ENCODE peak calls at places on chromosomes 13 and 19, in eight cellular contexts. One of them, this sample, is unnamed.

GRCh38 chr13:67390462-67391093 is 160.4 kb upstream of the PCDH9 start:
- DNase-seq in colonic mucosa: no peak
- DNase-seq in endodermal cell: no peak
- DNase-seq in neural progenitor cell: no peak
- DNase-seq in psoas muscle: no peak
- DNase-seq in transverse colon: no peak
- DNase-seq in AG04450: no peak
- DNase-seq in dorsolateral prefrontal cortex: no peak
- DNase-seq in this sample: no peak

GRCh38 chr13:113216165-113217056 is 7.0 kb downstream of the CUL4A start:
- DNase-seq in neural progenitor cell: peak; percentile 61
- DNase-seq in psoas muscle: peak; percentile 81
- DNase-seq in AG04450: no peak
- DNase-seq in dorsolateral prefrontal cortex: no peak
- DNase-seq in colonic mucosa: peak; percentile 40
- DNase-seq in endodermal cell: peak; percentile 74
- DNase-seq in transverse colon: peak; percentile 26
- DNase-seq in this sample: no peak

GRCh38 chr19:12913871-12914690 is 5.0 kb downstream of the SYCE2 start:
- DNase-seq in transverse colon: peak; percentile 45
- DNase-seq in endodermal cell: peak; percentile 64
- DNase-seq in neural progenitor cell: peak; percentile 23
- DNase-seq in psoas muscle: no peak
- DNase-seq in colonic mucosa: no peak
- DNase-seq in dorsolateral prefrontal cortex: no peak
- DNase-seq in AG04450: no peak
- DNase-seq in this sample: no peak

GRCh38 chr13:99812611-99813010 is 159.0 kb downstream of the ZIC5 start:
- DNase-seq in colonic mucosa: no peak
- DNase-seq in AG04450: no peak
- DNase-seq in dorsolateral prefrontal cortex: no peak
- DNase-seq in neural progenitor cell: no peak
- DNase-seq in endodermal cell: no peak
- DNase-seq in psoas muscle: no peak
- DNase-seq in transverse colon: no peak
- DNase-seq in this sample: no peak

GRCh38 chr19:2273356-2274184 is 8.4 kb downstream of the PEAK3 start:
- DNase-seq in dorsolateral prefrontal cortex: peak; percentile 82
- DNase-seq in neural progenitor cell: peak; percentile 95
- DNase-seq in colonic mucosa: peak; percentile 82
- DNase-seq in psoas muscle: peak; percentile 91
- DNase-seq in endodermal cell: peak; percentile 97
- DNase-seq in AG04450: no peak
- DNase-seq in transverse colon: peak; percentile 85
- DNase-seq in this sample: peak; percentile 89

GRCh38 chr13:113635048-113635420 is 23.0 kb downstream of the ATP4B start:
- DNase-seq in colonic mucosa: no peak
- DNase-seq in neural progenitor cell: no peak
- DNase-seq in AG04450: no peak
- DNase-seq in dorsolateral prefrontal cortex: no peak
- DNase-seq in endodermal cell: no peak
- DNase-seq in psoas muscle: peak; percentile 38
- DNase-seq in transverse colon: no peak
- DNase-seq in this sample: no peak

GRCh38 chr13:31706105-31706504 is 33.2 kb upstream of the RXFP2 start:
- DNase-seq in neural progenitor cell: no peak
- DNase-seq in psoas muscle: no peak
- DNase-seq in dorsolateral prefrontal cortex: no peak
- DNase-seq in AG04450: no peak
- DNase-seq in endodermal cell: no peak
- DNase-seq in colonic mucosa: no peak
- DNase-seq in transverse colon: no peak
- DNase-seq in this sample: no peak

GRCh38 chr13:75402787-75403186 is 79.2 kb downstream of the TBC1D4 start:
- DNase-seq in colonic mucosa: no peak
- DNase-seq in AG04450: no peak
- DNase-seq in dorsolateral prefrontal cortex: no peak
- DNase-seq in transverse colon: no peak
- DNase-seq in neural progenitor cell: peak; percentile 3
- DNase-seq in endodermal cell: no peak
- DNase-seq in psoas muscle: peak; percentile 61
- DNase-seq in this sample: no peak

GRCh38 chr19:53157601-53158000 is 1.3 kb downstream of the ZNF347 start:
- DNase-seq in endodermal cell: peak; percentile 72
- DNase-seq in colonic mucosa: no peak
- DNase-seq in transverse colon: no peak
- DNase-seq in neural progenitor cell: peak; percentile 61
- DNase-seq in dorsolateral prefrontal cortex: peak; percentile 44
- DNase-seq in psoas muscle: no peak
- DNase-seq in AG04450: no peak
- DNase-seq in this sample: peak; percentile 61

GRCh38 chr19:22426901-22427300 is 4.8 kb upstream of the ZNF98 start:
- DNase-seq in colonic mucosa: no peak
- DNase-seq in neural progenitor cell: no peak
- DNase-seq in dorsolateral prefrontal cortex: no peak
- DNase-seq in transverse colon: no peak
- DNase-seq in AG04450: no peak
- DNase-seq in endodermal cell: no peak
- DNase-seq in psoas muscle: no peak
- DNase-seq in this sample: no peak

GRCh38 chr19:22421797-22422196 is 349 bp downstream of the ZNF98 start:
- DNase-seq in neural progenitor cell: no peak
- DNase-seq in psoas muscle: no peak
- DNase-seq in colonic mucosa: no peak
- DNase-seq in dorsolateral prefrontal cortex: no peak
- DNase-seq in AG04450: no peak
- DNase-seq in endodermal cell: no peak
- DNase-seq in transverse colon: no peak
- DNase-seq in this sample: no peak

GRCh38 chr19:22428299-22428913 is 6.3 kb upstream of the ZNF98 start:
- DNase-seq in endodermal cell: no peak
- DNase-seq in dorsolateral prefrontal cortex: no peak
- DNase-seq in transverse colon: no peak
- DNase-seq in neural progenitor cell: no peak
- DNase-seq in psoas muscle: no peak
- DNase-seq in colonic mucosa: no peak
- DNase-seq in AG04450: no peak
- DNase-seq in this sample: no peak

GRCh38 chr19:22422220-22422619 is at the start of gene ZNF98:
- DNase-seq in psoas muscle: peak; percentile 62
- DNase-seq in AG04450: no peak
- DNase-seq in dorsolateral prefrontal cortex: peak; percentile 60
- DNase-seq in colonic mucosa: no peak
- DNase-seq in transverse colon: peak; percentile 7
- DNase-seq in neural progenitor cell: no peak
- DNase-seq in endodermal cell: no peak
- DNase-seq in this sample: no peak

DNA sequence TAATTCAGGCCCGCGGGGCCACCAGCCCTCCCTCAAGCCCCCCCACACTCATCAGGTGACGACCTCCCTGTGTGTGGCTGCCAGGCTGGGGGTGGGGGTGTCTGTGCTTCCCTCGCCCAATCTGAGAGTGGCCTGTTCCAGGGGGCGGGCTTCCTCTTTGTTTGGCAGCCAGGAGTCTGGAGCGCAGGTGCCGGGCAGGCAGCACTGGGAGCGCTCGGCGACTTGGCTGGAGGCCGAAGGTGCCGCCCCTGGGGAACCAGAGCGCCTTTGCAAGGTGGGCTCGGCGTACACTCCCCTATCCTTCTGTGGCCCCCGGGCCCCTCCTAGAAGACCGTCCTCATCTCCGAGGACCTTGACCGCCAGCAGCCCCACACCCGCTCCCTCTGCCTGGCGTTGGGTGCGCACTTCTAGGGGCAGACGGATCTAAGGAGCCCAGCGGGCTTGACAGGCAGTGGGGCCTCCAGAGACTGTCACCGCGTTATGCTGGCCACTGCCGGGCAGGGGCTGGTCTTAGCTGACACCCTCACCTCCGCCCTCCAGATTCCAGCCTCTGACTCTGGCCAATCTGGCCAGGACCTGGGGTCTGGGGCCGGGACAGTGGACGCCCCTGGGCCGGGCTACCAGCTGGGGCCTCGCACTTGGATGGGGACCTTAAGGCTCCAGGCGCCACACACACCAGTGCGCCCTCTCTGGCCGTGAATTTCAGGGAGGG is 5.6 kb upstream of the ZNF98 start:
- DNase-seq in endodermal cell: no peak
- DNase-seq in psoas muscle: no peak
- DNase-seq in transverse colon: no peak
- DNase-seq in colonic mucosa: no peak
- DNase-seq in neural progenitor cell: no peak
- DNase-seq in dorsolateral prefrontal cortex: no peak
- DNase-seq in AG04450: no peak
- DNase-seq in this sample: no peak
- H3K4me3 ChIP-seq in endodermal cell: no peak overlapping the region
- H3K4me3 ChIP-seq in psoas muscle: no peak overlapping the region
- H3K4me3 ChIP-seq in transverse colon: no peak overlapping the region
- H3K4me3 ChIP-seq in colonic mucosa: no peak overlapping the region
- H3K4me3 ChIP-seq in neural progenitor cell: no peak overlapping the region
- H3K4me3 ChIP-seq in dorsolateral prefrontal cortex: peak overlapping the region; percentile 0
- H3K4me3 ChIP-seq in AG04450: no peak overlapping the region
- H3K4me3 ChIP-seq in this sample: no peak overlapping the region

GRCh38 chr19:58408152-58409009 is at the start of gene ZNF584:
- DNase-seq in psoas muscle: peak; percentile 97
- DNase-seq in colonic mucosa: peak; percentile 97
- DNase-seq in transverse colon: peak; percentile 95
- DNase-seq in AG04450: peak; percentile 86
- DNase-seq in neural progenitor cell: peak; percentile 99
- DNase-seq in dorsolateral prefrontal cortex: peak; percentile 99
- DNase-seq in endodermal cell: peak; percentile 98
- DNase-seq in this sample: peak; percentile 96

GRCh38 chr19:58406818-58407657 is 1.4 kb upstream of the ZNF584 start:
- DNase-seq in colonic mucosa: no peak
- DNase-seq in neural progenitor cell: peak; percentile 45
- DNase-seq in transverse colon: no peak
- DNase-seq in endodermal cell: peak; percentile 70
- DNase-seq in AG04450: no peak
- DNase-seq in dorsolateral prefrontal cortex: no peak
- DNase-seq in psoas muscle: no peak
- DNase-seq in this sample: no peak

GRCh38 chr19:58407658-58408151 is 744 bp upstream of the ZNF584 start:
- DNase-seq in transverse colon: no peak
- DNase-seq in AG04450: no peak
- DNase-seq in endodermal cell: peak; percentile 69
- DNase-seq in neural progenitor cell: peak; percentile 40
- DNase-seq in psoas muscle: no peak
- DNase-seq in colonic mucosa: no peak
- DNase-seq in dorsolateral prefrontal cortex: no peak
- DNase-seq in this sample: no peak

DNA sequence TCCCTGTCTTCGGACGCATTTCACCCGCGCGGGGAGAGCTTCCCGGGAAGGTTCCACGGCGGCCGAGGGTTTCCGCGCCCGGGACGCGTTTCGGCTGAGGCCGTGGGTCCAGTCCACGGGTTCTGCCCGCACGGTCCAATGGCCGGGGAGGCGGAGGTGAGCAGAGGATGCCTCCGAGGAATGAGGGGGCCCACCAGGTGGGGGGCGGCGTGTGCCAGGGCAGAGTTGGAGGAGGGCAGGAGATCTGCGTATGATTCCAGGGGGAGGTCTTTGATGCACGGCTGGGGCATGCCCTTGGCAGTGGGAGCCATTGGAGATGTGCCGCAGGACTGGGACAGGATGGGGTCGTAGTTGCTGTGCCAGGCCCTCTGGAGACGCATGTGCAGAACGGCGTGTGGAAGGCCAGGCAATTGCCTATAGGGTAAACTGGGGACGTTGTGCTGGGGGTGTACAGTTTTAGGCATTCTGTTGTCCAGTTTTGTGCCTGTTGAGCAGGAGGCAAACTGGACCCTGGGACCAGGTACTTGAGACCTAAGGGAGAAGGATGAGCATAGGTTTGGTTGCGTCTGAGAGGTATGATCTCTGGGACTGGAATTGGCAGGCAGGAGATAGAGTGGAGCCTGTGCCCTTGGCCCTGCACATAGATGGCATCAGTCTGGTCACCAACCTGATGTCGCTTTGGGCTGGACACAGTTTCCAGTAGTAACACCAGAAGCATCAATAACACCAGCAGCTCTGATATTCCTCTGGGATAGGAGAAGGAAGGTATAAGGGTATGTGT is 751 bp downstream of the ZNF584 start:
- DNase-seq in colonic mucosa: no peak
- DNase-seq in endodermal cell: peak; percentile 65
- DNase-seq in psoas muscle: no peak
- DNase-seq in AG04450: no peak
- DNase-seq in neural progenitor cell: peak; percentile 37
- DNase-seq in transverse colon: no peak
- DNase-seq in dorsolateral prefrontal cortex: peak; percentile 54
- DNase-seq in this sample: peak; percentile 42
- TF ChIP-seq CTCF in colonic mucosa: no peak
- TF ChIP-seq CTCF in endodermal cell: no peak
- TF ChIP-seq CTCF in psoas muscle: no peak
- TF ChIP-seq CTCF in AG04450: no peak
- TF ChIP-seq CTCF in neural progenitor cell: no peak
- TF ChIP-seq CTCF in transverse colon: no peak
- TF ChIP-seq CTCF in dorsolateral prefrontal cortex: no peak
- TF ChIP-seq CTCF in this sample: no peak

GRCh38 chr19:18428173-18428836 is 9.1 kb downstream of the SSBP4 start:
- DNase-seq in colonic mucosa: no peak
- DNase-seq in neural progenitor cell: no peak
- DNase-seq in endodermal cell: no peak
- DNase-seq in psoas muscle: peak; percentile 50
- DNase-seq in transverse colon: no peak
- DNase-seq in dorsolateral prefrontal cortex: peak; percentile 37
- DNase-seq in AG04450: no peak
- DNase-seq in this sample: peak; percentile 54
- H3K27ac ChIP-seq in colonic mucosa: no peak overlapping the region
- H3K27ac ChIP-seq in neural progenitor cell: no peak overlapping the region
- H3K27ac ChIP-seq in endodermal cell: peak overlapping the region; percentile 94
- H3K27ac ChIP-seq in psoas muscle: no peak overlapping the region
- H3K27ac ChIP-seq in transverse colon: peak overlapping the region; percentile 82
- H3K27ac ChIP-seq in dorsolateral prefrontal cortex: peak overlapping the region; percentile 78
- H3K27ac ChIP-seq in AG04450: no peak overlapping the region
- H3K27ac ChIP-seq in this sample: peak overlapping the region; percentile 84

DNA sequence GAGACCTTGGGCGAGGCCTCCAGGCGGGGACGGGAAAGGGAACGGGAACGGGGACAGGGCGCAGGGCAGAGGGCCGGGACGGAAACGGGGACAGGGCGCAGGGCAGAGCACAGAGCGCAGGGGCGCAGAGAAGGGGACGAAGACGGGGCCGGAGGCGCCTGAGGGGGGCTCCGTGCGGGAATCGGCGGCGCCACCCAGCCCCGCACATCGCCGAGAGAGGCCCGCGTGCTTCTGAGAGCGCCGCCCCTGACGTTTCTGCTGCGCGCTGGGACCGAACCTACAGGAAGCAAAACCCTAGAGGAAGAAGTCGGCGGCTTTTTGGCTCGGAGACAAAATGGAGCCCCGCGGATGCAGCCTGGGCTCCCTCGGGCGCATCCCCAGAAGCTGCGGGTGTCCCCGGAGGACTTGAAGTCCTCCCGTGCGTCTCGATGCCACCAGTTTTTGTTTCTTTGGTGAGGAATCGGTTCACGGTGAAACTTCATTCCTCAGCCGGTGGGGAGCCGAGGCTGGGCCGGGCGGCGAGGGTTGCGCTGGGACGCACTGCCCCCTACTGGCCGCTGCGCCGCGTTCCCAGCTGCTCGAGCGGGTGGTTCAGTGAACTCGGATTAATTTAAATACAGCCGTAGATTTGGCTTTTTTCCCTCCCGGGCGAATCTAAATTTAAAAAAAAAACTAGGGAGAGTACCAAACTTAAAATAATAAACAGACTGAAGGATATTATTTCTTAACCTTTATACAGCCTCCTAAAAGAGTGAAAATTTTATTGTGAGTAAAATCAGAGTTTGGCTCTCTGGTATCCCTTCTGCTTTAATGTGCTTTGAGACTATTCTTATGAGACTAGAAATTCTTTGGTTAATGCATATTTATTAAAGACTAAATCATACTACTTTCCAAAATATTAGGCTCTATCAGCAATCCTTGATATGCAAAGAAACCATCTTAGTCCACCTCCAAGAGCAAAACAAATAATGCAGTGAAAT is 350.0 kb upstream of the ARGLU1 start:
- DNase-seq in endodermal cell: peak; percentile 94
- DNase-seq in colonic mucosa: peak; percentile 78
- DNase-seq in transverse colon: peak; percentile 78
- DNase-seq in psoas muscle: peak; percentile 78
- DNase-seq in neural progenitor cell: peak; percentile 91
- DNase-seq in AG04450: peak; percentile 27
- DNase-seq in dorsolateral prefrontal cortex: peak; percentile 89
- DNase-seq in this sample: peak; percentile 82
- H3K4me3 ChIP-seq in endodermal cell: peak overlapping the region; percentile 76
- H3K4me3 ChIP-seq in colonic mucosa: peak overlapping the region; percentile 56
- H3K4me3 ChIP-seq in transverse colon: peak overlapping the region; percentile 53
- H3K4me3 ChIP-seq in psoas muscle: peak overlapping the region; percentile 67
- H3K4me3 ChIP-seq in neural progenitor cell: peak overlapping the region; percentile 46
- H3K4me3 ChIP-seq in AG04450: peak overlapping the region; percentile 67
- H3K4me3 ChIP-seq in dorsolateral prefrontal cortex: peak overlapping the region; percentile 75
- H3K4me3 ChIP-seq in this sample: peak overlapping the region; percentile 82

This sample was measured in WERI-Rb-1.